ENCODE peak calls at places on chromosomes 7 and 10, in four cellular contexts. K is endothelial cell of umbilical vein, M is K562, R is right lobe of liver. B is an unnamed sample. For H3K4me1, the result is how much of the 10 kb centered on the place peaks cover.

GRCh38 chr7:121071132-121071531 is 82.6 kb downstream of the CPED1 start:
- DNase-seq in K (no peak), M (peak), R (no peak), B (no peak)

GRCh38 chr7:78499283-78499682 is 700.7 kb downstream of the PHTF2 start:
- DNase-seq in K (no peak), M (no peak), R (no peak), B (no peak)

GRCh38 chr7:94405506-94405905 is 10.8 kb downstream of the COL1A2 start:
- DNase-seq in K (no peak), M (no peak), R (no peak), B (no peak)

GRCh38 chr10:13834581-13835286 is 248.0 kb downstream of the PRPF18 start:
- DNase-seq in K (peak), M (no peak), R (no peak), B (no peak)

GRCh38 chr7:55467047-55467593 is 102.0 kb downstream of the LANCL2 start:
- DNase-seq in K (no peak), M (no peak), R (no peak), B (no peak)

GRCh38 chr10:9253121-9253520 is 1198.6 kb downstream of the GATA3 start:
- DNase-seq in K (peak), M (no peak), R (no peak), B (no peak)

GRCh38 chr7:91033574-91033973 is 230.7 kb upstream of the FZD1 start:
- DNase-seq in K (no peak), M (no peak), R (no peak), B (no peak)

GRCh38 chr10:62853710-62854109 is 37.5 kb upstream of the EGR2 start:
- DNase-seq in K (no peak), M (no peak), R (no peak), B (no peak)

GRCh38 chr10:24383681-24384106 is 174.8 kb downstream of the KIAA1217 start:
- DNase-seq in K (peak), M (peak), R (peak), B (peak)

GRCh38 chr10:97542169-97543024 is 30.2 kb upstream of the ANKRD2 start:
- DNase-seq in K (peak), M (peak), R (no peak), B (peak)

GRCh38 chr7:143900230-143900766 is 1.7 kb downstream of the TCAF1 start:
- DNase-seq in K (peak), M (peak), R (peak), B (no peak)

GRCh38 chr10:129161184-129161583 is 305.9 kb upstream of the MGMT start:
- DNase-seq in K (peak), M (no peak), R (no peak), B (no peak)

GRCh38 chr7:94276046-94276445 is 118.6 kb upstream of the COL1A2 start:
- DNase-seq in K (no peak), M (no peak), R (no peak), B (no peak)

GRCh38 chr7:32158076-32158475 is 87.9 kb upstream of the PDE1C start:
- DNase-seq in K (peak), M (no peak), R (no peak), B (no peak)

GRCh38 chr10:103153765-103154197 is 39.3 kb downstream of the NT5C2 start:
- DNase-seq in K (peak), M (no peak), R (no peak), B (no peak)

GRCh38 chr7:44791278-44792219 is 4.9 kb upstream of the PPIA start:
- DNase-seq in K (no peak), M (no peak), R (no peak), B (no peak)

GRCh38 chr10:8392216-8392615 is 337.7 kb downstream of the GATA3 start:
- DNase-seq in K (no peak), M (no peak), R (no peak), B (no peak)

GRCh38 chr10:104254493-104255243 is at the start of gene GSTO1:
- DNase-seq in K (peak), M (peak), R (peak), B (peak)

GRCh38 chr7:105389090-105389650 is 449 bp upstream of the SRPK2 start:
- DNase-seq in K (peak), M (peak), R (peak), B (no peak)

GRCh38 chr10:101158101-101159058 is 27.3 kb downstream of the TLX1 start:
- DNase-seq in K (no peak), M (no peak), R (no peak), B (no peak)

GRCh38 chr7:92723978-92724377 is 112.4 kb downstream of the CDK6 start:
- DNase-seq in K (peak), M (no peak), R (no peak), B (no peak)

GRCh38 chr7:30841801-30842541 is 69.7 kb upstream of the AQP1 start:
- DNase-seq in K (no peak), M (no peak), R (no peak), B (no peak)

GRCh38 chr10:71999360-72000072 is 35.3 kb downstream of the CHST3 start:
- DNase-seq in K (peak), M (peak), R (no peak), B (peak)

GRCh38 chr10:71598673-71599072 is 120.9 kb downstream of the C10orf105 start:
- DNase-seq in K (no peak), M (no peak), R (peak), B (peak)

GRCh38 chr10:128574616-128575210 is 448.5 kb upstream of the MKI67 start:
- DNase-seq in K (no peak), M (peak), R (no peak), B (no peak)

GRCh38 chr10:12103743-12104142 is 25.7 kb upstream of the SEC61A2 start:
- DNase-seq in K (no peak), M (no peak), R (no peak), B (no peak)

GRCh38 chr7:86939197-86939814 is 120.1 kb downstream of the ELAPOR2 start:
- DNase-seq in K (peak), M (peak), R (no peak), B (no peak)

GRCh38 chr7:95811846-95812445 is 39.6 kb downstream of the DYNC1I1 start:
- DNase-seq in K (no peak), M (no peak), R (no peak), B (no peak)

GRCh38 chr7:113562242-113562641 is 356.6 kb downstream of the PPP1R3A start:
- DNase-seq in K (no peak), M (no peak), R (no peak), B (no peak)

GRCh38 chr7:100484636-100485114 is 948 bp downstream of the NYAP1 start:
- DNase-seq in K (no peak), M (no peak), R (no peak), B (no peak)

GRCh38 chr10:52334595-52334994 is 20.5 kb downstream of the DKK1 start:
- DNase-seq in K (peak), M (no peak), R (no peak), B (no peak)

GRCh38 chr7:75559355-75559986 is 67.4 kb downstream of the SPDYE5 start:
- DNase-seq in K (no peak), M (no peak), R (no peak), B (no peak)

GRCh38 chr7:17849504-17849903 is 90.8 kb downstream of the SNX13 start:
- DNase-seq in K (no peak), M (no peak), R (no peak), B (no peak)

GRCh38 chr10:51139176-51139575 is 64.9 kb downstream of the PRKG1 start:
- DNase-seq in K (no peak), M (no peak), R (no peak), B (no peak)

GRCh38 chr10:34739915-34740314 is 75.2 kb downstream of the PARD3 start:
- DNase-seq in K (peak), M (peak), R (no peak), B (peak)

DNA sequence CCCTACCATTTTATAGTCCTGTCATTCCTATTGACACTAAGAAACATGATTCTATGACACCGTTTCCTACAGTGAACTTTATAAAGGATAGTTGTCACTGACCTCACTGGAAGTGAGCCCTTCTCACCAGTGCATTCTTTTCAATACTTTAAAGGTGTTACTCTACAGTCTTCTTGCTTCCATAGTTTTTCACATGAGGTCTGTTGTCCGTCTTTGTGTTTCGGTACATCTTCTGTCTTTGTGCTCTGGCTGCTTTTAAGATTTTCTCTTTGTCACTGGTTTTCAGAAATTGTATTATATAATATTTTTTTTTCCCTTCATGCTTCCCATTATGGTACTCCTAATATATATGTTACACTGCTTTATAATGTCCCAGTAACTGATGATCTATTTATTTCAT is 174.2 kb downstream of the KIF20B start:
- DNase-seq in K (no peak), M (no peak), R (no peak), B (no peak)
- H3K4me1 ChIP-seq in K (under half), M (under half), R (under half), B (under half)

DNA sequence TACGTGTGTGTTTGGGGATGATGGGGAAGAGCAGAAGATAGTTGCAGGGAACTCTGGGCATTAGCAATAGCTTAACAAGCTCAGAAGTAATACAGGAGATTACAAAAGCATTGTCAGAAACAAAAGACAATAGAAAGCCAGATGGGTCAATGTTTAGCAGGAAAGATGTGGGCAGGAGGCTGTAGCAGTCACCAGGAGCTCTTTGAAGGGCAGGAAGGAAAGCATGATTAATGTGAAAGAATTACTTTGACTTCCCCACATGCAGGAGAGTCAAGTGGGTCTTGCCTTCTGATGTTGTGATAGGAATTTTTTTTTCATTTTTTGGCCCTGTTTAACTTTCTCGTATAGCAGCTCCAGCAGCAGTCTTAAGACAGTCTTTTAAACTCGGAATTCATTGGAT is 6.0 kb upstream of the SMNDC1 start:
- DNase-seq in K (peak), M (no peak), R (no peak), B (no peak)
- TF ChIP-seq CTCF in K (no peak), M (no peak), R (no peak), B (no peak)

DNA sequence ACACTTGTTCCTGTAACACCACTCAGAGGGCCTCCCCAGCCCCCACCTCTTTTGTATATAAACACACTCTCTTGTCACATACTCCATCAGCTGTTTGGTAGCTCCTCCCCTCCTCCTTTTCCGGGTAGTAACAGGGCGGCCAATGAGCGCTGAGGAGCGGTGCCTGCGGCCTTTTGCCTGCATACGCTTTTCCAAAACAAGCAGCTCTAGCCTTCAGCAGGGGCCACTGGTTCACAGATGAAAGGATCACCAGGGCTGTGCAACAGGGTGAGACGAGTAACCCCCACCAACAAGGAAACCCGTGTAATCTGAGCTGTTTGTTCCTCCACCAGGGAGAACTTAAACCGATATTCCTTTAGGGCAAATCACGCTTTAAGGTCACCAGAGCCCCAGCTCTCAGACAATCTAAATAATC is 3.9 kb downstream of the UBE2H start:
- DNase-seq in K (peak), M (peak), R (peak), B (peak)
- TF ChIP-seq POLR2A in K (no peak), M (no peak), R (peak), B (peak)

GRCh38 chr10:79237801-79238520 is 109.3 kb upstream of the PPIF start:
- DNase-seq in K (peak), M (no peak), R (no peak), B (no peak)

GRCh38 chr10:79239275-79239779 is 107.9 kb upstream of the PPIF start:
- DNase-seq in K (no peak), M (peak), R (peak), B (no peak)

GRCh38 chr10:79235765-79236755 is 111.2 kb upstream of the PPIF start:
- DNase-seq in K (peak), M (no peak), R (no peak), B (no peak)

GRCh38 chr10:79239930-79240713 is 107.1 kb upstream of the PPIF start:
- DNase-seq in K (no peak), M (peak), R (no peak), B (no peak)

GRCh38 chr10:79238606-79239005 is 108.7 kb upstream of the PPIF start:
- DNase-seq in K (no peak), M (no peak), R (no peak), B (no peak)
- H3K4me1 ChIP-seq in K (half or more), M (under half), R (under half), B (under half)